ENCODE peak calls at places on chromosome 7, in eight cellular contexts. B is pancreas; K is fibroblast of lung; X is PC-9; D is CD4-positive, alpha-beta memory T cell; Y is lung; S is heart right ventricle; P is breast epithelium. Z is an unnamed sample. For H3K9me3, the result is how much of the 10 kb centered on the place peaks cover.

GRCh38 chr7:149854611-149855367 is 16.6 kb downstream of the ZNF862 start:
- DNase-seq in B (peak), K (peak), X (peak), D (peak), Y (peak), S (peak), P (peak), Z (no peak)

GRCh38 chr7:68547794-68548193 is 1050.5 kb upstream of the AUTS2 start:
- DNase-seq in B (no peak), K (no peak), X (no peak), D (no peak), Y (no peak), S (no peak), P (no peak), Z (no peak)

GRCh38 chr7:122310119-122311021 is 5.8 kb upstream of the FEZF1 start:
- DNase-seq in B (no peak), K (no peak), X (no peak), D (no peak), Y (no peak), S (no peak), P (no peak), Z (no peak)

GRCh38 chr7:96093435-96093834 is 228.5 kb downstream of the SLC25A13 start:
- DNase-seq in B (no peak), K (peak), X (no peak), D (no peak), Y (no peak), S (no peak), P (no peak), Z (no peak)

GRCh38 chr7:372546-372938 is 82.6 kb downstream of the FOXL3 start:
- DNase-seq in B (no peak), K (no peak), X (no peak), D (no peak), Y (no peak), S (no peak), P (peak), Z (no peak)

GRCh38 chr7:151687523-151688235 is 168.0 kb upstream of the RHEB start:
- DNase-seq in B (peak), K (peak), X (peak), D (no peak), Y (peak), S (peak), P (peak), Z (no peak)

GRCh38 chr7:44678096-44678467 is 70.6 kb upstream of the ZMIZ2 start:
- DNase-seq in B (no peak), K (peak), X (no peak), D (no peak), Y (no peak), S (no peak), P (no peak), Z (no peak)

GRCh38 chr7:45151131-45151684 is 6.4 kb upstream of the RAMP3 start:
- DNase-seq in B (no peak), K (no peak), X (no peak), D (no peak), Y (no peak), S (no peak), P (no peak), Z (no peak)

GRCh38 chr7:2437136-2437535 is 33.7 kb downstream of the CHST12 start:
- DNase-seq in B (no peak), K (no peak), X (peak), D (no peak), Y (no peak), S (no peak), P (no peak), Z (no peak)

GRCh38 chr7:137670521-137671064 is 176.2 kb downstream of the DGKI start:
- DNase-seq in B (no peak), K (peak), X (no peak), D (no peak), Y (no peak), S (no peak), P (no peak), Z (no peak)

GRCh38 chr7:73712773-73713172 is 6.7 kb downstream of the STX1A start:
- DNase-seq in B (no peak), K (no peak), X (no peak), D (no peak), Y (no peak), S (no peak), P (no peak), Z (no peak)

GRCh38 chr7:150404785-150405583 is 25.9 kb downstream of the ZNF775 start:
- DNase-seq in B (peak), K (peak), X (peak), D (peak), Y (peak), S (peak), P (peak), Z (peak)

GRCh38 chr7:157703131-157703530 is 366.3 kb downstream of the DNAJB6 start:
- DNase-seq in B (no peak), K (no peak), X (no peak), D (no peak), Y (no peak), S (no peak), P (peak), Z (no peak)
- H3K9me3 ChIP-seq in B (under half), K (under half), X (under half), D (under half), Y (under half), S (under half), P (under half), Z (under half)

GRCh38 chr7:146736446-146737190 is 620.0 kb downstream of the CNTNAP2 start:
- DNase-seq in B (no peak), K (no peak), X (no peak), D (no peak), Y (no peak), S (no peak), P (no peak), Z (no peak)

GRCh38 chr7:146735992-146736391 is 619.4 kb downstream of the CNTNAP2 start:
- DNase-seq in B (no peak), K (no peak), X (no peak), D (no peak), Y (no peak), S (no peak), P (no peak), Z (no peak)

DNA sequence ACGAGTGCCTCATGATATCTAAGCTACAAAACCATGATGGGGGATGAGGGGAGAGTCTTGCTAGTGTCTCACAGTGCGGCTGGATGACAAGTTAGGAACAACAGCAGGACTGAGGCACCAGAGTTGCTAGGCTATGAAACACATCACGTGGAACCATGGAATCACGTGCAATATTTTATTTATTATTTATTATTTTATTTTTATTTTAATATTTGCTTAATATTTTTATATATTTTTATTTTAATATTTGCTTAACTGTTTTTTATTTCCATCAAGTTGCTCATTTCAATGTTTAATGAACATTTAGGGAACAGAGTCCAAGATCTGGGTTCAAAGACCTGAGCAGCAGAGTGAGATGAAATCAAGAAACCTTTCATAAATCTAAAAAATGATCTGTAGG is 614.6 kb downstream of the CNTNAP2 start:
- DNase-seq in B (no peak), K (no peak), X (no peak), D (no peak), Y (no peak), S (no peak), P (no peak), Z (no peak)
- H3K9me3 ChIP-seq in B (under half), K (under half), X (under half), D (under half), Y (under half), S (under half), P (under half), Z (under half)

GRCh38 chr7:16396766-16397496 is 24.4 kb downstream of the CRPPA start:
- DNase-seq in B (no peak), K (peak), X (no peak), D (no peak), Y (no peak), S (no peak), P (no peak), Z (no peak)
- H3K9me3 ChIP-seq in B (under half), K (under half), X (under half), D (under half), Y (under half), S (under half), P (under half), Z (under half)

DNA sequence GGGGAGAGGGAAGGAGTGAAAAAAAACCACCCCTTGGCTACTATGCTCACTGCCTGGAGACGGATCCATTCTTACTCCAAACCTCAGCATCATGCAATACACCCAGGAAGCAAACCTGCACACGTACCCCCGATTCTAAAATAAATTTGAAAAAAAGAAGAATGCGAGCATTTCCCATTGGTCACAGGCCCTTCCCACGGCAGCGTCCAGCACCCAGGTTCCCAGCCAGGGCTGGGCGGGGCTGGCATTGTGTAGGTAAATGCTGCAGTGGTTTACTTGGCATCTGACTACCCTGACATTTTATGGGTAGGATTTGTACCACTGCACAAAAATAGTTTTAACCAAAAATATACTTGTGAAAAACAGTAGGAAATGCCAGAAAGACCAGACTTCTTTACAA is 418.9 kb downstream of the DNAJB6 start:
- DNase-seq in B (no peak), K (no peak), X (no peak), D (no peak), Y (no peak), S (no peak), P (no peak), Z (no peak)
- H3K9me3 ChIP-seq in B (under half), K (under half), X (under half), D (under half), Y (under half), S (under half), P (under half), Z (under half)

GRCh38 chr7:57348646-57349269 is 101.2 kb upstream of the ZNF716 start:
- DNase-seq in B (no peak), K (no peak), X (no peak), D (no peak), Y (no peak), S (peak), P (no peak), Z (no peak)

GRCh38 chr7:57342954-57343353 is 107.0 kb upstream of the ZNF716 start:
- DNase-seq in B (no peak), K (no peak), X (no peak), D (no peak), Y (no peak), S (no peak), P (no peak), Z (no peak)

GRCh38 chr7:57339198-57339944 is 110.6 kb upstream of the ZNF716 start:
- DNase-seq in B (no peak), K (no peak), X (no peak), D (no peak), Y (no peak), S (no peak), P (no peak), Z (no peak)

GRCh38 chr7:57343901-57344622 is 105.9 kb upstream of the ZNF716 start:
- DNase-seq in B (no peak), K (no peak), X (no peak), D (no peak), Y (no peak), S (peak), P (no peak), Z (no peak)

GRCh38 chr7:57344957-57345356 is 105.0 kb upstream of the ZNF716 start:
- DNase-seq in B (no peak), K (no peak), X (no peak), D (no peak), Y (no peak), S (no peak), P (no peak), Z (no peak)
- H3K9me3 ChIP-seq in B (under half), K (under half), X (under half), D (under half), Y (under half), S (under half), P (under half), Z (under half)

GRCh38 chr7:19585761-19586160 is 123.1 kb downstream of the POLR1F start:
- DNase-seq in B (no peak), K (no peak), X (no peak), D (no peak), Y (no peak), S (no peak), P (no peak), Z (no peak)
- H3K9me3 ChIP-seq in B (under half), K (under half), X (under half), D (under half), Y (under half), S (under half), P (under half), Z (under half)